ENCODE peak calls at places on chromosomes 13 and 19, in five cellular contexts. D is cardiac fibroblast, U is choroid plexus epithelial cell, Z is astrocyte of the spinal cord, F is AG10803. C is an unnamed sample.

GRCh38 chr13:79589605-79590511 is 108.9 kb downstream of the NDFIP2 start:
- DNase-seq in D (peak; percentile 19), U (no peak), Z (no peak), F (peak; percentile 10), C (peak; percentile 11)

GRCh38 chr19:56764296-56764695 is 76.2 kb downstream of the PEG3 start:
- DNase-seq in D (no peak), U (peak; percentile 4), Z (no peak), F (no peak), C (no peak)

GRCh38 chr19:3618144-3618810 is 8.3 kb downstream of the CACTIN start:
- DNase-seq in D (peak; percentile 65), U (peak; percentile 61), Z (peak; percentile 29), F (peak; percentile 57), C (peak; percentile 56)

GRCh38 chr13:45055902-45056648 is 64.2 kb upstream of the GTF2F2 start:
- DNase-seq in D (peak; percentile 78), U (peak; percentile 32), Z (peak; percentile 64), F (peak; percentile 82), C (peak; percentile 58)

GRCh38 chr13:45352031-45352430 is 11.0 kb upstream of the TPT1 start:
- DNase-seq in D (no peak), U (no peak), Z (no peak), F (no peak), C (no peak)

GRCh38 chr19:8451885-8452284 is 7.1 kb downstream of the HNRNPM start:
- DNase-seq in D (peak; percentile 57), U (peak; percentile 51), Z (peak; percentile 73), F (peak; percentile 62), C (peak; percentile 30)

GRCh38 chr13:50847501-50847900 is 4.0 kb upstream of the DLEU7 start:
- DNase-seq in D (no peak), U (no peak), Z (no peak), F (no peak), C (no peak)

GRCh38 chr13:43520331-43520730 is 266.4 kb downstream of the ENOX1 start:
- DNase-seq in D (no peak), U (no peak), Z (no peak), F (no peak), C (no peak)

GRCh38 chr13:33817513-33817842 is 471 bp upstream of the RFC3 start:
- DNase-seq in D (no peak), U (peak; percentile 9), Z (no peak), F (no peak), C (no peak)

GRCh38 chr19:1232652-1233360 is 5.0 kb downstream of the CBARP start:
- DNase-seq in D (peak; percentile 72), U (peak; percentile 75), Z (peak; percentile 42), F (no peak), C (peak; percentile 69)

GRCh38 chr19:970695-971094 is 13.4 kb upstream of the WDR18 start:
- DNase-seq in D (peak; percentile 33), U (peak; percentile 40), Z (no peak), F (no peak), C (no peak)

GRCh38 chr13:41897126-41897525 is 63.8 kb downstream of the VWA8 start:
- DNase-seq in D (peak; percentile 38), U (peak; percentile 72), Z (no peak), F (no peak), C (peak; percentile 28)

GRCh38 chr13:94620286-94620896 is 18.7 kb downstream of the GPR180 start:
- DNase-seq in D (peak; percentile 56), U (peak; percentile 72), Z (peak; percentile 55), F (peak; percentile 24), C (peak; percentile 58)

GRCh38 chr19:47221890-47222289 is 9.1 kb downstream of the BBC3 start:
- DNase-seq in D (no peak), U (no peak), Z (no peak), F (no peak), C (no peak)

GRCh38 chr19:3774621-3775373 is 2.8 kb upstream of the RAX2 start:
- DNase-seq in D (no peak), U (no peak), Z (no peak), F (no peak), C (no peak)

GRCh38 chr13:73090116-73090811 is 31.5 kb downstream of the KLF5 start:
- DNase-seq in D (peak; percentile 85), U (peak; percentile 75), Z (peak; percentile 83), F (peak; percentile 62), C (peak; percentile 78)

GRCh38 chr13:113207890-113208423 is 512 bp downstream of the PCID2 start:
- DNase-seq in D (peak; percentile 63), U (peak; percentile 63), Z (peak; percentile 43), F (peak; percentile 54), C (peak; percentile 53)

GRCh38 chr13:46530084-46530935 is 22.7 kb upstream of the LRCH1 start:
- DNase-seq in D (peak; percentile 67), U (peak; percentile 27), Z (peak; percentile 46), F (peak; percentile 22), C (peak; percentile 37)

GRCh38 chr19:40662925-40663711 is 27.3 kb downstream of the NUMBL start:
- DNase-seq in D (peak; percentile 89), U (peak; percentile 91), Z (peak; percentile 84), F (peak; percentile 78), C (peak; percentile 91)

GRCh38 chr13:42495751-42496150 is 78.2 kb upstream of the TNFSF11 start:
- DNase-seq in D (no peak), U (no peak), Z (no peak), F (no peak), C (no peak)

GRCh38 chr19:47331931-47332547 is at the start of gene C5AR2:
- DNase-seq in D (peak; percentile 45), U (no peak), Z (no peak), F (peak; percentile 24), C (no peak)

GRCh38 chr13:112052213-112052612 is 14.7 kb upstream of the SOX1 start:
- DNase-seq in D (no peak), U (no peak), Z (no peak), F (no peak), C (no peak)

GRCh38 chr19:18647807-18648206 is 11.0 kb downstream of the KLHL26 start:
- DNase-seq in D (no peak), U (no peak), Z (no peak), F (no peak), C (no peak)

DNA sequence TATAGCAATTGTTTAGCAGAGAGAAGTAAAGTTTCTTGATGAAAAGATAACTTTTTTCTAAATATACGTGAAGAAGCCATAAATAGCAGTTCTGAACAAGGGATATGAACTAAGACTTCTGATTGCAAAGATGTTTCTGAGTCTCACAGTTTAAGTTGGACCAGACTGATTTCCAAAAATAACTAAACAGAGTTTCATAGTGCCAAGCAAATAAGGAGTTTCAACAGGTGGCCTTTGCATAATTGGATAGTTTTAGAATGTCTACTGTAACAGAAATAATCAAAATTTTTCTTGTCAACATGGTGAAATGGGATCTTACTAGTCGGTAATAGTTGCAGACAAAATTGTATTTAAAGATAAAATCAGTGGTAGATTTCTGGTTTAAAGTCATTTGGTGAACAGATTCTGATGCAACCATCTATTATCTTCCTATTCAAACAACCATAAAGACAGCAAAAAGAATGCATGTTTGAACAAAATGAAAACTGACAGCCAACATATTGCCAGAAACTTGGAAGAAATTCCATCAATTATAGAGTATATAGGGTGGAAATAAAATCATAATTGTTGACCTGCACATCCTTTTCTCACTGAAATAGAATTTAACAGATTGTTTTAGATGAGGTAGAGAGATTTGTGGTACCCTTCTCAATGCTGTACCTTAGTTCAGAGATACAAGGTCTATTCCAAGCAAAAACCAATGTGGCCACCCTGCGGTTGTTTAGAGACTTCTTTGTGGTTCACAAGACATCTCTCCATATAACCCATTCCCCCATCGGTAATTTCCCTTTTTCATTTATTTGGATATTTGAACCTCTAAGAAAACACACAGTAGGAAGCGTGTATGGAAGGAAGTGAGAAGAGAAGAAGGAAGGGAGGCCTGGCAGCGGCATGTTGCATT is 275.3 kb downstream of the COG6 start:
- DNase-seq in D (no peak), U (no peak), Z (no peak), F (no peak), C (no peak)
- H3K4me3 ChIP-seq in D (no peak overlapping the region), U (no peak overlapping the region), Z (no peak overlapping the region), F (no peak overlapping the region), C (no peak overlapping the region)

GRCh38 chr13:85500716-85501256 is 298.4 kb downstream of the SLITRK6 start:
- DNase-seq in D (no peak), U (no peak), Z (no peak), F (no peak), C (no peak)

GRCh38 chr13:85501616-85502015 is 297.6 kb downstream of the SLITRK6 start:
- DNase-seq in D (no peak), U (no peak), Z (no peak), F (no peak), C (no peak)

GRCh38 chr13:85508683-85509329 is 290.4 kb downstream of the SLITRK6 start:
- DNase-seq in D (no peak), U (peak; percentile 63), Z (no peak), F (no peak), C (peak; percentile 12)

GRCh38 chr13:85498774-85499173 is 300.4 kb downstream of the SLITRK6 start:
- DNase-seq in D (no peak), U (no peak), Z (no peak), F (no peak), C (no peak)

GRCh38 chr13:85503797-85504196 is 295.4 kb downstream of the SLITRK6 start:
- DNase-seq in D (peak; percentile 5), U (peak; percentile 52), Z (peak; percentile 49), F (peak; percentile 11), C (peak; percentile 74)
- TF ChIP-seq CTCF in D (no peak), U (no peak), Z (no peak), F (no peak), C (no peak)

GRCh38 chr19:38599722-38600121 is 18.0 kb downstream of the MAP4K1 start:
- DNase-seq in D (no peak), U (no peak), Z (no peak), F (no peak), C (no peak)

GRCh38 chr19:38592940-38593339 is 24.8 kb downstream of the MAP4K1 start:
- DNase-seq in D (no peak), U (no peak), Z (no peak), F (no peak), C (no peak)

GRCh38 chr19:38596057-38596981 is 21.4 kb downstream of the MAP4K1 start:
- DNase-seq in D (no peak), U (peak; percentile 14), Z (peak; percentile 3), F (no peak), C (no peak)

GRCh38 chr19:38597075-38597474 is 20.7 kb downstream of the MAP4K1 start:
- DNase-seq in D (no peak), U (no peak), Z (no peak), F (no peak), C (no peak)
- H3K4me3 ChIP-seq in D (no peak overlapping the region), U (no peak overlapping the region), Z (no peak overlapping the region), F (no peak overlapping the region), C (no peak overlapping the region)

GRCh38 chr13:20354722-20355121 is 122.6 kb upstream of the GJB6 start:
- DNase-seq in D (no peak), U (no peak), Z (no peak), F (no peak), C (no peak)

GRCh38 chr13:20351279-20352022 is 119.3 kb upstream of the GJB6 start:
- DNase-seq in D (peak; percentile 59), U (peak; percentile 89), Z (peak; percentile 88), F (peak; percentile 89), C (peak; percentile 47)

GRCh38 chr13:20356437-20356836 is 124.3 kb upstream of the GJB6 start:
- DNase-seq in D (no peak), U (no peak), Z (no peak), F (peak; percentile 18), C (no peak)

GRCh38 chr13:20350819-20351218 is 118.7 kb upstream of the GJB6 start:
- DNase-seq in D (no peak), U (no peak), Z (no peak), F (no peak), C (no peak)

DNA sequence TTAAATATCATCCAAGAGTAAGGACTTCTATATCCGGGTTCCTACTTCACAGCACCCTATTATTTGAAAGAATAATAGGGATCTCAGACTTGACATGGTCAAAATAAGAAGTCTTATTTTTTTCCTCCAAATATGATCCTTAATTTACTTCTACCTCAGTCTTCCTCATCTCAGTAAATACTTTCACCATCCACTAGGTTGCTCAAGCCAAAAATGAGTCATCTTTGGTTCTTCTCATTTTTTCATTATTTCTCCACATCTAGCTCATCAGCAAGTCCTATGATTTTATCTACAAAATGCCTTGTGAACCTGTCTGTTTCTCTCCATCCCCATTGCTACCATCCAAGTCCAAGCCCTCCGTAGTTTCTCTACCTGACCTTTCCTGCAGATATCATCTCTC is 121.9 kb upstream of the GJB6 start:
- DNase-seq in D (peak; percentile 70), U (peak; percentile 76), Z (peak; percentile 57), F (peak; percentile 68), C (peak; percentile 62)
- TF ChIP-seq CTCF in D (peak; percentile 32), U (no peak), Z (peak; percentile 15), F (peak; percentile 49), C (peak; percentile 29)

C was measured in fibroblast of pulmonary artery.